ENCODE peak calls at places on chromosomes 16 and 17, in eight cellular contexts. P is aorta, W is A549, O is right lobe of liver, Q is cardiac muscle cell, R is hepatocyte, Y is right atrium auricular region, N is adrenal gland. Z is an unnamed sample.

GRCh38 chr16:75130150-75130771 is 13.7 kb upstream of the LDHD start:
- DNase-seq in P (no peak), W (no peak), O (no peak), Q (no peak), R (no peak), Y (peak; percentile 28), N (no peak), Z (no peak)

GRCh38 chr16:54466233-54466632 is 179.6 kb upstream of the IRX3 start:
- DNase-seq in P (no peak), W (no peak), O (no peak), Q (no peak), R (no peak), Y (no peak), N (no peak), Z (no peak)

GRCh38 chr17:3750926-3751325 is 27.2 kb downstream of the HASPIN start:
- DNase-seq in P (no peak), W (no peak), O (no peak), Q (no peak), R (no peak), Y (no peak), N (no peak), Z (no peak)

GRCh38 chr16:47037396-47037745 is 63.9 kb upstream of the DNAJA2 start:
- DNase-seq in P (peak; percentile 83), W (peak; percentile 32), O (peak; percentile 65), Q (peak; percentile 18), R (peak; percentile 35), Y (no peak), N (peak; percentile 45), Z (no peak)

GRCh38 chr16:47308601-47309000 is 152.3 kb downstream of the ITFG1 start:
- DNase-seq in P (no peak), W (no peak), O (no peak), Q (no peak), R (no peak), Y (no peak), N (no peak), Z (no peak)

GRCh38 chr16:13873835-13874438 is 46.0 kb upstream of the ERCC4 start:
- DNase-seq in P (no peak), W (peak; percentile 28), O (no peak), Q (peak; percentile 70), R (peak; percentile 60), Y (no peak), N (no peak), Z (no peak)

GRCh38 chr17:373616-374225 is 21.1 kb upstream of the RPH3AL start:
- DNase-seq in P (no peak), W (peak; percentile 48), O (no peak), Q (no peak), R (no peak), Y (no peak), N (no peak), Z (peak; percentile 5)

GRCh38 chr17:56262854-56263253 is 109.6 kb downstream of the ANKFN1 start:
- DNase-seq in P (no peak), W (no peak), O (no peak), Q (no peak), R (no peak), Y (no peak), N (no peak), Z (no peak)

GRCh38 chr16:85612801-85613608 is at the start of gene GSE1:
- DNase-seq in P (peak; percentile 95), W (peak; percentile 96), O (peak; percentile 99), Q (peak; percentile 97), R (peak; percentile 97), Y (peak; percentile 95), N (peak; percentile 98), Z (peak; percentile 98)

GRCh38 chr16:31141489-31142108 is 6.1 kb upstream of the PRSS8 start:
- DNase-seq in P (no peak), W (no peak), O (no peak), Q (no peak), R (peak; percentile 71), Y (no peak), N (peak; percentile 83), Z (no peak)

GRCh38 chr16:68229431-68230175 is 6.3 kb downstream of the ESRP2 start:
- DNase-seq in P (no peak), W (peak; percentile 55), O (peak; percentile 53), Q (peak; percentile 68), R (peak; percentile 80), Y (no peak), N (no peak), Z (no peak)

GRCh38 chr17:55607736-55608341 is 96.6 kb upstream of the SMIM36 start:
- DNase-seq in P (no peak), W (peak; percentile 81), O (no peak), Q (no peak), R (peak; percentile 50), Y (peak; percentile 82), N (peak; percentile 24), Z (no peak)

GRCh38 chr16:90046971-90047713 is 27.9 kb upstream of the DBNDD1 start:
- DNase-seq in P (peak; percentile 86), W (no peak), O (peak; percentile 92), Q (peak; percentile 54), R (peak; percentile 83), Y (no peak), N (peak; percentile 87), Z (no peak)

GRCh38 chr17:28953444-28954118 is 2.3 kb upstream of the PHF12 start:
- DNase-seq in P (peak; percentile 70), W (peak; percentile 68), O (no peak), Q (peak; percentile 79), R (peak; percentile 64), Y (no peak), N (peak; percentile 60), Z (no peak)

GRCh38 chr16:21184834-21185233 is 26.4 kb downstream of the LDAF1 start:
- DNase-seq in P (no peak), W (no peak), O (no peak), Q (no peak), R (no peak), Y (no peak), N (no peak), Z (no peak)

GRCh38 chr17:76679242-76679641 is 31.5 kb downstream of the MXRA7 start:
- DNase-seq in P (no peak), W (no peak), O (no peak), Q (no peak), R (no peak), Y (no peak), N (no peak), Z (no peak)

GRCh38 chr16:1464196-1464893 is 10.5 kb downstream of the CLCN7 start:
- DNase-seq in P (no peak), W (no peak), O (peak; percentile 31), Q (no peak), R (no peak), Y (no peak), N (no peak), Z (no peak)

GRCh38 chr17:50944054-50944901 is 78.1 kb upstream of the TOB1 start:
- DNase-seq in P (peak; percentile 90), W (peak; percentile 97), O (peak; percentile 98), Q (peak; percentile 91), R (peak; percentile 91), Y (no peak), N (peak; percentile 86), Z (peak; percentile 69)

GRCh38 chr16:27313422-27314160 is at the start of gene IL4R:
- DNase-seq in P (peak; percentile 93), W (peak; percentile 80), O (peak; percentile 93), Q (peak; percentile 76), R (peak; percentile 88), Y (peak; percentile 84), N (peak; percentile 77), Z (no peak)

GRCh38 chr17:46063239-46063638 is 64.2 kb downstream of the STH start:
- DNase-seq in P (no peak), W (peak; percentile 87), O (no peak), Q (no peak), R (peak; percentile 51), Y (no peak), N (no peak), Z (no peak)

GRCh38 chr16:29029168-29029994 is 44.5 kb downstream of the LAT start:
- DNase-seq in P (peak; percentile 78), W (peak; percentile 81), O (no peak), Q (peak; percentile 4), R (peak; percentile 65), Y (no peak), N (peak; percentile 18), Z (peak; percentile 81)

GRCh38 chr16:69311533-69312388 is 611 bp downstream of the VPS4A start:
- DNase-seq in P (peak; percentile 82), W (peak; percentile 58), O (peak; percentile 72), Q (peak; percentile 52), R (peak; percentile 63), Y (no peak), N (peak; percentile 42), Z (no peak)

GRCh38 chr16:20153444-20153843 is 79.8 kb upstream of the GPR139 start:
- DNase-seq in P (no peak), W (no peak), O (no peak), Q (no peak), R (no peak), Y (no peak), N (no peak), Z (no peak)

GRCh38 chr17:30095507-30096244 is 20.9 kb upstream of the NSRP1 start:
- DNase-seq in P (no peak), W (peak; percentile 79), O (no peak), Q (peak; percentile 67), R (peak; percentile 71), Y (no peak), N (peak; percentile 21), Z (no peak)

GRCh38 chr17:78358538-78359215 is 1.2 kb downstream of the SOCS3 start:
- DNase-seq in P (no peak), W (peak; percentile 82), O (no peak), Q (peak; percentile 62), R (no peak), Y (no peak), N (peak; percentile 49), Z (no peak)
- H3K4me1 ChIP-seq in P (peaks cover 2% of the 10 kb centered on the region), W (peaks cover 54% of the 10 kb centered on the region), O (peaks cover 63% of the 10 kb centered on the region), Q (peaks cover 47% of the 10 kb centered on the region), R (peaks cover 41% of the 10 kb centered on the region), Y (peaks cover 64% of the 10 kb centered on the region), N (peaks cover 48% of the 10 kb centered on the region), Z (peaks cover 27% of the 10 kb centered on the region)

GRCh38 chr17:48609754-48610281 is 999 bp downstream of the HOXB7 start:
- DNase-seq in P (no peak), W (no peak), O (no peak), Q (no peak), R (no peak), Y (no peak), N (no peak), Z (no peak)
- H3K27ac ChIP-seq in P (no peak overlapping the region), W (peak overlapping the region; percentile 93), O (no peak overlapping the region), Q (no peak overlapping the region), R (peak overlapping the region; percentile 77), Y (no peak overlapping the region), N (peak overlapping the region; percentile 43), Z (peak overlapping the region; percentile 66)

GRCh38 chr17:27348196-27348595 is 54.3 kb downstream of the WSB1 start:
- DNase-seq in P (no peak), W (no peak), O (no peak), Q (no peak), R (no peak), Y (no peak), N (no peak), Z (no peak)
- H3K4me3 ChIP-seq in P (no peak overlapping the region), W (peak overlapping the region; percentile 54), O (no peak overlapping the region), Q (no peak overlapping the region), R (no peak overlapping the region), Y (no peak overlapping the region), N (no peak overlapping the region), Z (no peak overlapping the region)

GRCh38 chr16:48359983-48360382 is 25.2 kb downstream of the SIAH1 start:
- DNase-seq in P (no peak), W (no peak), O (no peak), Q (no peak), R (no peak), Y (no peak), N (no peak), Z (no peak)
- H3K4me1 ChIP-seq in P (peaks cover under 1% of the 10 kb centered on the region), W (peaks cover 8% of the 10 kb centered on the region), O (peaks cover 13% of the 10 kb centered on the region), Q (peaks cover 7% of the 10 kb centered on the region), R (peaks cover 11% of the 10 kb centered on the region), Y (peaks cover 8% of the 10 kb centered on the region), N (peaks cover 17% of the 10 kb centered on the region), Z (peaks cover 2% of the 10 kb centered on the region)